ENCODE peak calls at places on chromosomes 11 and 22, in six cellular contexts. Z is foreskin fibroblast, B is astrocyte of the cerebellum, F is BJ, M is AG04450, Q is endothelial cell. O is an unnamed sample.

GRCh38 chr22:47328550-47329243 is 566.2 kb downstream of the TBC1D22A start:
- DNase-seq in Z (peak; percentile 97), M (peak; percentile 83), B (peak; percentile 84), F (peak; percentile 84), Q (no peak), O (no peak)

GRCh38 chr22:23874871-23875270 is 17.2 kb downstream of the SLC2A11 start:
- DNase-seq in Q (no peak), M (no peak), Z (no peak), F (no peak), B (no peak), O (no peak)

GRCh38 chr22:17575151-17575550 is 11.9 kb downstream of the SLC25A18 start:
- DNase-seq in Z (no peak), B (no peak), M (no peak), F (no peak), Q (no peak), O (no peak)

GRCh38 chr11:112882494-112883381 is 78.5 kb upstream of the NCAM1 start:
- DNase-seq in B (no peak), Q (no peak), M (no peak), Z (no peak), F (no peak), O (no peak)

GRCh38 chr11:64598106-64598796 is 7.2 kb downstream of the SLC22A12 start:
- DNase-seq in Q (no peak), B (no peak), Z (no peak), M (no peak), F (no peak), O (no peak)

GRCh38 chr11:133134561-133135173 is 397.6 kb downstream of the OPCML start:
- DNase-seq in M (no peak), Z (no peak), F (no peak), Q (peak; percentile 71), B (peak; percentile 2), O (peak; percentile 61)

GRCh38 chr11:130434521-130435223 is 6.3 kb upstream of the ADAMTS8 start:
- DNase-seq in B (peak; percentile 76), Q (peak; percentile 72), F (no peak), M (no peak), Z (peak; percentile 91), O (peak; percentile 75)

GRCh38 chr22:16609548-16610261 is 17.1 kb upstream of the CCT8L2 start:
- DNase-seq in Z (peak; percentile 4), F (no peak), Q (no peak), B (no peak), M (no peak), O (peak; percentile 5)

GRCh38 chr22:35540600-35541253 is at the start of gene RASD2:
- DNase-seq in B (no peak), Z (peak; percentile 48), F (no peak), M (no peak), Q (no peak), O (no peak)

GRCh38 chr22:20013382-20013871 is 3.2 kb downstream of the ARVCF start:
- DNase-seq in F (no peak), Q (peak; percentile 84), M (no peak), Z (peak; percentile 69), B (no peak), O (peak; percentile 75)

GRCh38 chr11:3044004-3044403 is 13.2 kb downstream of the CARS1 start:
- DNase-seq in M (no peak), Q (no peak), Z (peak; percentile 60), F (no peak), B (no peak), O (no peak)

GRCh38 chr22:27799334-27800249 is 2.0 kb downstream of the MN1 start:
- DNase-seq in M (no peak), F (no peak), B (no peak), Q (no peak), Z (peak; percentile 56), O (no peak)

GRCh38 chr11:35029979-35030378 is 109.0 kb upstream of the CD44 start:
- DNase-seq in Z (peak; percentile 79), Q (no peak), F (no peak), B (no peak), M (no peak), O (peak; percentile 17)

GRCh38 chr11:65382804-65383368 is 440 bp upstream of the SLC25A45 start:
- DNase-seq in M (no peak), B (no peak), F (no peak), Q (no peak), Z (no peak), O (no peak)

GRCh38 chr22:39405346-39406085 is 5.9 kb downstream of the TAB1 start:
- DNase-seq in Z (peak; percentile 84), B (no peak), M (no peak), Q (no peak), F (no peak), O (no peak)

GRCh38 chr11:26584818-26585217 is 12.8 kb upstream of the MUC15 start:
- DNase-seq in M (no peak), Q (no peak), Z (no peak), B (no peak), F (no peak), O (peak; percentile 10)

GRCh38 chr22:43127166-43127908 is 15.9 kb downstream of the MCAT start:
- DNase-seq in Q (no peak), B (no peak), Z (no peak), M (no peak), F (no peak), O (no peak)

GRCh38 chr11:34236572-34236971 is 121.2 kb downstream of the ABTB2 start:
- DNase-seq in M (no peak), B (no peak), Z (no peak), F (no peak), Q (no peak), O (no peak)

GRCh38 chr11:7555067-7555699 is 41.4 kb downstream of the PPFIBP2 start:
- DNase-seq in Q (no peak), F (no peak), M (no peak), Z (peak; percentile 47), B (no peak), O (no peak)

GRCh38 chr11:4565371-4565770 is 16.2 kb upstream of the OR52I2 start:
- DNase-seq in Z (no peak), F (no peak), Q (no peak), B (no peak), M (no peak), O (no peak)

GRCh38 chr11:47270331-47271271 is 668 bp downstream of the MADD start:
- DNase-seq in Z (peak; percentile 64), F (no peak), B (no peak), M (no peak), Q (peak; percentile 21), O (peak; percentile 43)

GRCh38 chr11:78424334-78425270 is 7.0 kb upstream of the GAB2 start:
- DNase-seq in M (no peak), Q (no peak), F (no peak), Z (peak; percentile 54), B (no peak), O (peak; percentile 21)

GRCh38 chr11:96969251-96969650 is 579.4 kb downstream of the JRKL start:
- DNase-seq in Q (no peak), F (no peak), M (no peak), B (no peak), Z (no peak), O (no peak)

GRCh38 chr11:2665747-2666710 is 33.8 kb downstream of the KCNQ1OT1 start:
- DNase-seq in M (no peak), B (no peak), Q (no peak), F (no peak), Z (no peak), O (no peak)

GRCh38 chr11:71476926-71477636 is 24.1 kb downstream of the NADSYN1 start:
- DNase-seq in Z (no peak), B (no peak), M (no peak), F (no peak), Q (no peak), O (no peak)

GRCh38 chr11:111977141-111978027 is 40.2 kb downstream of the DIXDC1 start:
- DNase-seq in Z (peak; percentile 73), Q (peak; percentile 62), B (no peak), M (no peak), F (no peak), O (peak; percentile 66)

DNA sequence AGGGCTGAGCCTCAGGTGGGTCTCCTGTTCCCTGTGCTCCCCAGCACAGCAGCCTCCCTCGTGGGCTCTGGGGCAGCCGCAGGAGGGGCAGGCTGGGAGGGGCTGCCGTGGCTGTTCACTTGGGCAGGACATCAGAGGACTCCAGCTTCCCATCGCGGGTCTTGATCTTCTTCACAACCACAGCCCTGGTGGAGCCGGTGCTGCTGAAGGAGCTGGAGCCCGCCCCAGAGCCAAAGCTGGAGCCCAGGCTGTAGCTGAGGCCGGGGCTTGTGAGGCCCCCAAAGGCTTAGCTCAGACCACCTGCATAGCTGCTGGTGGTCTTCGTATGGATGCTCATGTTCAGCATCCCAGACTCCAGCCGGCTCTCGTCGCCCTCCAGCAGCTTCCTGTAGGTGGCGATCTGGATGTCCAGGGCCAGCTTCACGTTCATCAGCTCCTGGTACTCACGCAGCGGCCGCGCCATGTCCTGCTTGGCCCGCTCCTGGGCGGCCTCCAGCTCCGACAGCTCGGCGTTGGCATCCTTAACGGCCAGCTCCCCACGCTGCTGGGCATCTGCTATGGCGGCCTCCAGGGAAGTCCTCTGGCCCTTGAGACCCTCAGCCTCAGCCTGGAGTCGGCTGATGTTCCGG is 126.1 kb downstream of the NECTIN1 start:
- DNase-seq in B (no peak), F (no peak), M (no peak), Z (no peak), Q (no peak), O (no peak)
- TF ChIP-seq CTCF in B (no peak), F (no peak), M (no peak), Z (peak; percentile 4), Q (no peak), O (no peak)

GRCh38 chr22:32123657-32124056 is 35.4 kb downstream of the C22orf42 start:
- DNase-seq in Z (no peak), F (no peak), Q (no peak), M (no peak), B (no peak), O (no peak)
- TF ChIP-seq CTCF in Z (no peak), F (no peak), Q (peak; percentile 19), M (no peak), B (no peak), O (peak; percentile 22)

GRCh38 chr11:121337078-121337477 is 44.5 kb downstream of the SC5D start:
- DNase-seq in Q (no peak), B (no peak), F (no peak), Z (no peak), M (no peak), O (no peak)

GRCh38 chr11:121338536-121338935 is 46.0 kb downstream of the SC5D start:
- DNase-seq in F (no peak), B (no peak), M (no peak), Z (no peak), Q (no peak), O (no peak)

GRCh38 chr11:121336279-121336947 is 43.8 kb downstream of the SC5D start:
- DNase-seq in F (no peak), B (no peak), Z (no peak), Q (no peak), M (no peak), O (no peak)

GRCh38 chr11:121337740-121338272 is 45.2 kb downstream of the SC5D start:
- DNase-seq in F (no peak), M (no peak), Z (no peak), B (no peak), Q (no peak), O (no peak)

GRCh38 chr11:121334973-121335711 is 42.6 kb downstream of the SC5D start:
- DNase-seq in B (no peak), Z (peak; percentile 13), F (no peak), Q (no peak), M (no peak), O (no peak)
- TF ChIP-seq CTCF in B (peak; percentile 7), Z (no peak), F (peak; percentile 20), Q (no peak), M (peak; percentile 16), O (peak; percentile 14)

DNA sequence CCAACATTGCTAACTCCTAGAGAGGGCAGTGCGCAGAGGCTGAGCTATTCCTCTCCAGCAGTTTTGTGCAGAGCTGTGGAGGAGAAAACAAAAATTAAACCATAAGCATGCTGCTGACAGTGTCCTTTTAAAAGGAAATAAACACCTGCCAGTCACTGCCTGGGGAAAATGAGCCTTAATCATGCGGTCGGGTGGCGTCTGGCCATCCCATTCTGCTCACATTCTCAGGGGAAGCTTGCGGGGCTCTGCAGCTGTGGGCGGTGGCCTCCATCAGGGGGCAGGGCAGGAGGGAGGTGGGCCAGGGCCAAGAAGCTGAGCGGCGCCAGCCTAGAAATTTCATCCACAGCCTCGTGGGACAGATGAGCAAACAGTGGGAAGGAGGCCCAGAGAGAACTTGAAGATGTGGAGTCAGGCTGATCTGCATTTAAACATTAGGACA is 71.0 kb upstream of the TP53I11 start:
- DNase-seq in B (peak; percentile 26), M (no peak), Q (no peak), Z (peak; percentile 19), F (no peak), O (no peak)
- TF ChIP-seq CTCF in B (no peak), M (no peak), Q (no peak), Z (no peak), F (no peak), O (no peak)